ENCODE peak calls at places on chromosomes 12 and 14, in ten cellular contexts. One of them, this sample, is unnamed.

GRCh38 chr14:51441001-51441400 is 201.0 kb downstream of the TMX1 start:
- DNase-seq in NB4: no peak
- DNase-seq in epithelial cell of proximal tubule: no peak
- DNase-seq in endodermal cell: no peak
- DNase-seq in dorsolateral prefrontal cortex: no peak
- DNase-seq in cardiac muscle cell: no peak
- DNase-seq in IMR-90: no peak
- DNase-seq in AG10803: no peak
- DNase-seq in choroid plexus epithelial cell: no peak
- DNase-seq in BE2C: no peak
- DNase-seq in this sample: peak

GRCh38 chr12:77152623-77153193 is 87.3 kb upstream of the E2F7 start:
- DNase-seq in NB4: peak
- DNase-seq in epithelial cell of proximal tubule: no peak
- DNase-seq in endodermal cell: peak
- DNase-seq in dorsolateral prefrontal cortex: no peak
- DNase-seq in cardiac muscle cell: peak
- DNase-seq in IMR-90: peak
- DNase-seq in AG10803: peak
- DNase-seq in choroid plexus epithelial cell: peak
- DNase-seq in BE2C: no peak
- DNase-seq in this sample: peak

GRCh38 chr14:94203473-94204210 is 29.5 kb downstream of the PPP4R4 start:
- DNase-seq in NB4: no peak
- DNase-seq in epithelial cell of proximal tubule: no peak
- DNase-seq in endodermal cell: no peak
- DNase-seq in dorsolateral prefrontal cortex: no peak
- DNase-seq in cardiac muscle cell: no peak
- DNase-seq in IMR-90: no peak
- DNase-seq in AG10803: no peak
- DNase-seq in choroid plexus epithelial cell: peak
- DNase-seq in BE2C: no peak
- DNase-seq in this sample: peak

GRCh38 chr12:644818-645552 is 18.3 kb downstream of the NINJ2 start:
- DNase-seq in NB4: no peak
- DNase-seq in epithelial cell of proximal tubule: no peak
- DNase-seq in endodermal cell: peak
- DNase-seq in dorsolateral prefrontal cortex: no peak
- DNase-seq in cardiac muscle cell: peak
- DNase-seq in IMR-90: no peak
- DNase-seq in AG10803: peak
- DNase-seq in choroid plexus epithelial cell: peak
- DNase-seq in BE2C: no peak
- DNase-seq in this sample: no peak

GRCh38 chr12:92509156-92509758 is 193.5 kb upstream of the PLEKHG7 start:
- DNase-seq in NB4: no peak
- DNase-seq in epithelial cell of proximal tubule: no peak
- DNase-seq in endodermal cell: no peak
- DNase-seq in dorsolateral prefrontal cortex: no peak
- DNase-seq in cardiac muscle cell: no peak
- DNase-seq in IMR-90: no peak
- DNase-seq in AG10803: peak
- DNase-seq in choroid plexus epithelial cell: no peak
- DNase-seq in BE2C: no peak
- DNase-seq in this sample: peak

GRCh38 chr14:68949236-68949965 is 29.7 kb downstream of the ACTN1 start:
- DNase-seq in NB4: no peak
- DNase-seq in epithelial cell of proximal tubule: no peak
- DNase-seq in endodermal cell: no peak
- DNase-seq in dorsolateral prefrontal cortex: no peak
- DNase-seq in cardiac muscle cell: no peak
- DNase-seq in IMR-90: no peak
- DNase-seq in AG10803: no peak
- DNase-seq in choroid plexus epithelial cell: no peak
- DNase-seq in BE2C: no peak
- DNase-seq in this sample: peak

GRCh38 chr12:124487065-124487833 is 80.2 kb downstream of the NCOR2 start:
- DNase-seq in NB4: peak
- DNase-seq in epithelial cell of proximal tubule: no peak
- DNase-seq in endodermal cell: peak
- DNase-seq in dorsolateral prefrontal cortex: peak
- DNase-seq in cardiac muscle cell: peak
- DNase-seq in IMR-90: no peak
- DNase-seq in AG10803: no peak
- DNase-seq in choroid plexus epithelial cell: no peak
- DNase-seq in BE2C: peak
- DNase-seq in this sample: no peak

GRCh38 chr12:51905507-51906438 is 1.5 kb upstream of the ACVRL1 start:
- DNase-seq in NB4: no peak
- DNase-seq in epithelial cell of proximal tubule: no peak
- DNase-seq in endodermal cell: peak
- DNase-seq in dorsolateral prefrontal cortex: no peak
- DNase-seq in cardiac muscle cell: peak
- DNase-seq in IMR-90: peak
- DNase-seq in AG10803: peak
- DNase-seq in choroid plexus epithelial cell: peak
- DNase-seq in BE2C: peak
- DNase-seq in this sample: no peak

GRCh38 chr14:78863143-78863542 is 693.0 kb downstream of the NRXN3 start:
- DNase-seq in NB4: peak
- DNase-seq in epithelial cell of proximal tubule: no peak
- DNase-seq in endodermal cell: peak
- DNase-seq in dorsolateral prefrontal cortex: no peak
- DNase-seq in cardiac muscle cell: peak
- DNase-seq in IMR-90: peak
- DNase-seq in AG10803: peak
- DNase-seq in choroid plexus epithelial cell: peak
- DNase-seq in BE2C: no peak
- DNase-seq in this sample: peak

GRCh38 chr12:3456809-3457208 is 34.2 kb upstream of the PRMT8 start:
- DNase-seq in NB4: peak
- DNase-seq in epithelial cell of proximal tubule: no peak
- DNase-seq in endodermal cell: peak
- DNase-seq in dorsolateral prefrontal cortex: no peak
- DNase-seq in cardiac muscle cell: no peak
- DNase-seq in IMR-90: no peak
- DNase-seq in AG10803: no peak
- DNase-seq in choroid plexus epithelial cell: no peak
- DNase-seq in BE2C: no peak
- DNase-seq in this sample: no peak

GRCh38 chr12:125161712-125162023 is 96.4 kb downstream of the AACS start:
- DNase-seq in NB4: no peak
- DNase-seq in epithelial cell of proximal tubule: no peak
- DNase-seq in endodermal cell: no peak
- DNase-seq in dorsolateral prefrontal cortex: no peak
- DNase-seq in cardiac muscle cell: no peak
- DNase-seq in IMR-90: no peak
- DNase-seq in AG10803: no peak
- DNase-seq in choroid plexus epithelial cell: no peak
- DNase-seq in BE2C: no peak
- DNase-seq in this sample: no peak

GRCh38 chr12:131507881-131508280 is 203.0 kb upstream of the SFSWAP start:
- DNase-seq in NB4: no peak
- DNase-seq in epithelial cell of proximal tubule: no peak
- DNase-seq in endodermal cell: no peak
- DNase-seq in dorsolateral prefrontal cortex: no peak
- DNase-seq in cardiac muscle cell: no peak
- DNase-seq in IMR-90: no peak
- DNase-seq in AG10803: no peak
- DNase-seq in choroid plexus epithelial cell: no peak
- DNase-seq in BE2C: no peak
- DNase-seq in this sample: no peak

GRCh38 chr14:34461334-34462131 is 507 bp downstream of the SPTSSA start:
- DNase-seq in NB4: peak
- DNase-seq in epithelial cell of proximal tubule: no peak
- DNase-seq in endodermal cell: peak
- DNase-seq in dorsolateral prefrontal cortex: peak
- DNase-seq in cardiac muscle cell: peak
- DNase-seq in IMR-90: peak
- DNase-seq in AG10803: peak
- DNase-seq in choroid plexus epithelial cell: peak
- DNase-seq in BE2C: peak
- DNase-seq in this sample: peak

GRCh38 chr14:31320216-31320615 is 100.1 kb downstream of the HEATR5A start:
- DNase-seq in NB4: no peak
- DNase-seq in epithelial cell of proximal tubule: no peak
- DNase-seq in endodermal cell: no peak
- DNase-seq in dorsolateral prefrontal cortex: no peak
- DNase-seq in cardiac muscle cell: no peak
- DNase-seq in IMR-90: no peak
- DNase-seq in AG10803: no peak
- DNase-seq in choroid plexus epithelial cell: no peak
- DNase-seq in BE2C: peak
- DNase-seq in this sample: no peak

GRCh38 chr12:21539797-21540196 is 13.7 kb downstream of the SPX start:
- DNase-seq in NB4: no peak
- DNase-seq in epithelial cell of proximal tubule: no peak
- DNase-seq in endodermal cell: no peak
- DNase-seq in dorsolateral prefrontal cortex: no peak
- DNase-seq in cardiac muscle cell: no peak
- DNase-seq in IMR-90: no peak
- DNase-seq in AG10803: no peak
- DNase-seq in choroid plexus epithelial cell: no peak
- DNase-seq in BE2C: no peak
- DNase-seq in this sample: peak

GRCh38 chr14:104283197-104284106 is 145.1 kb downstream of the KIF26A start:
- DNase-seq in NB4: no peak
- DNase-seq in epithelial cell of proximal tubule: no peak
- DNase-seq in endodermal cell: peak
- DNase-seq in dorsolateral prefrontal cortex: peak
- DNase-seq in cardiac muscle cell: no peak
- DNase-seq in IMR-90: no peak
- DNase-seq in AG10803: no peak
- DNase-seq in choroid plexus epithelial cell: no peak
- DNase-seq in BE2C: peak
- DNase-seq in this sample: no peak

GRCh38 chr14:58717211-58717610 is 79.4 kb downstream of the DACT1 start:
- DNase-seq in NB4: no peak
- DNase-seq in epithelial cell of proximal tubule: no peak
- DNase-seq in endodermal cell: no peak
- DNase-seq in dorsolateral prefrontal cortex: no peak
- DNase-seq in cardiac muscle cell: no peak
- DNase-seq in IMR-90: peak
- DNase-seq in AG10803: no peak
- DNase-seq in choroid plexus epithelial cell: no peak
- DNase-seq in BE2C: no peak
- DNase-seq in this sample: no peak

GRCh38 chr12:124862768-124863408 is 776 bp downstream of the SCARB1 start:
- DNase-seq in NB4: peak
- DNase-seq in epithelial cell of proximal tubule: no peak
- DNase-seq in endodermal cell: peak
- DNase-seq in dorsolateral prefrontal cortex: peak
- DNase-seq in cardiac muscle cell: no peak
- DNase-seq in IMR-90: no peak
- DNase-seq in AG10803: peak
- DNase-seq in choroid plexus epithelial cell: peak
- DNase-seq in BE2C: peak
- DNase-seq in this sample: peak

GRCh38 chr14:64636208-64636979 is 67.8 kb upstream of the PLEKHG3 start:
- DNase-seq in NB4: peak
- DNase-seq in epithelial cell of proximal tubule: no peak
- DNase-seq in endodermal cell: peak
- DNase-seq in dorsolateral prefrontal cortex: peak
- DNase-seq in cardiac muscle cell: peak
- DNase-seq in IMR-90: peak
- DNase-seq in AG10803: peak
- DNase-seq in choroid plexus epithelial cell: peak
- DNase-seq in BE2C: peak
- DNase-seq in this sample: peak

GRCh38 chr12:113818833-113819232 is 147.3 kb downstream of the RBM19 start:
- DNase-seq in NB4: peak
- DNase-seq in epithelial cell of proximal tubule: no peak
- DNase-seq in endodermal cell: peak
- DNase-seq in dorsolateral prefrontal cortex: no peak
- DNase-seq in cardiac muscle cell: peak
- DNase-seq in IMR-90: no peak
- DNase-seq in AG10803: no peak
- DNase-seq in choroid plexus epithelial cell: peak
- DNase-seq in BE2C: peak
- DNase-seq in this sample: no peak
- TF ChIP-seq CTCF in NB4: peak
- TF ChIP-seq CTCF in epithelial cell of proximal tubule: peak
- TF ChIP-seq CTCF in endodermal cell: peak
- TF ChIP-seq CTCF in dorsolateral prefrontal cortex: no peak
- TF ChIP-seq CTCF in cardiac muscle cell: peak
- TF ChIP-seq CTCF in IMR-90: peak
- TF ChIP-seq CTCF in AG10803: peak
- TF ChIP-seq CTCF in choroid plexus epithelial cell: peak
- TF ChIP-seq CTCF in BE2C: peak
- TF ChIP-seq CTCF in this sample: peak

GRCh38 chr14:29925106-29925722 is 2.4 kb downstream of the PRKD1 start:
- DNase-seq in NB4: no peak
- DNase-seq in epithelial cell of proximal tubule: peak
- DNase-seq in endodermal cell: peak
- DNase-seq in dorsolateral prefrontal cortex: no peak
- DNase-seq in cardiac muscle cell: peak
- DNase-seq in IMR-90: peak
- DNase-seq in AG10803: peak
- DNase-seq in choroid plexus epithelial cell: peak
- DNase-seq in BE2C: no peak
- DNase-seq in this sample: peak
- H3K4me3 ChIP-seq in NB4: no peak
- H3K4me3 ChIP-seq in epithelial cell of proximal tubule: peak
- H3K4me3 ChIP-seq in endodermal cell: peak
- H3K4me3 ChIP-seq in dorsolateral prefrontal cortex: peak
- H3K4me3 ChIP-seq in cardiac muscle cell: peak
- H3K4me3 ChIP-seq in IMR-90: peak
- H3K4me3 ChIP-seq in AG10803: peak
- H3K4me3 ChIP-seq in choroid plexus epithelial cell: no peak
- H3K4me3 ChIP-seq in BE2C: no peak
- H3K4me3 ChIP-seq in this sample: no peak

GRCh38 chr14:22099942-22100763 is 426.5 kb upstream of the OR4E1 start:
- DNase-seq in NB4: peak
- DNase-seq in epithelial cell of proximal tubule: peak
- DNase-seq in endodermal cell: peak
- DNase-seq in dorsolateral prefrontal cortex: peak
- DNase-seq in cardiac muscle cell: peak
- DNase-seq in IMR-90: peak
- DNase-seq in AG10803: peak
- DNase-seq in choroid plexus epithelial cell: peak
- DNase-seq in BE2C: peak
- DNase-seq in this sample: peak
- TF ChIP-seq CTCF in NB4: peak
- TF ChIP-seq CTCF in epithelial cell of proximal tubule: peak
- TF ChIP-seq CTCF in endodermal cell: peak
- TF ChIP-seq CTCF in dorsolateral prefrontal cortex: peak
- TF ChIP-seq CTCF in cardiac muscle cell: peak
- TF ChIP-seq CTCF in IMR-90: peak
- TF ChIP-seq CTCF in AG10803: peak
- TF ChIP-seq CTCF in choroid plexus epithelial cell: peak
- TF ChIP-seq CTCF in BE2C: peak
- TF ChIP-seq CTCF in this sample: peak

DNA sequence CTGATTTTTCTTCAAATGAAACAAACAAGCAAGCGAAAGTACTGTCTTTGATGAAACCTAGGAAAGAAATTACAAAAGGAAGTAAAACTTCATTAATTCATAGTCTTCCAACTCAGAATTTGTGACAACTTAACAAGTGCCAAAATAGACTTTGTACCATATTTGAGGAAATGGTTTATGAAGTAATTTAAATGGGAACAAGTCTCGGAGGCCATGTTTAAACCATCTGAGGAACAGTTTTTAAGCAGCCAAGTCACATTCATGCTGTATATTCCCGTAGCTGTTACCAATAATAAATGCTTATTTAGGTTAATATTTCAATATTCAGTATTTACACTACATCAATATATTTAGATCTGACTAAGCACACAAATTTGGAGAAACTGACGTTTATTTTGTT is 779 bp upstream of the ARHGDIB start:
- DNase-seq in NB4: peak
- DNase-seq in epithelial cell of proximal tubule: no peak
- DNase-seq in endodermal cell: no peak
- DNase-seq in dorsolateral prefrontal cortex: no peak
- DNase-seq in cardiac muscle cell: no peak
- DNase-seq in IMR-90: no peak
- DNase-seq in AG10803: no peak
- DNase-seq in choroid plexus epithelial cell: no peak
- DNase-seq in BE2C: no peak
- DNase-seq in this sample: no peak
- H3K4me3 ChIP-seq in NB4: peak
- H3K4me3 ChIP-seq in epithelial cell of proximal tubule: no peak
- H3K4me3 ChIP-seq in endodermal cell: no peak
- H3K4me3 ChIP-seq in dorsolateral prefrontal cortex: no peak
- H3K4me3 ChIP-seq in cardiac muscle cell: no peak
- H3K4me3 ChIP-seq in IMR-90: no peak
- H3K4me3 ChIP-seq in AG10803: no peak
- H3K4me3 ChIP-seq in choroid plexus epithelial cell: no peak
- H3K4me3 ChIP-seq in BE2C: no peak
- H3K4me3 ChIP-seq in this sample: no peak